ENCODE peak calls at places on chromosomes 11 and 22, in six cellular contexts. One of them, this sample, is unnamed.

GRCh38 chr11:125233736-125234275 is 69.3 kb downstream of the PKNOX2 start:
- DNase-seq in AG04450: no peak
- DNase-seq in GM12878: no peak
- DNase-seq in GM23338: no peak
- DNase-seq in psoas muscle: no peak
- DNase-seq in SK-N-SH: no peak
- DNase-seq in this sample: no peak

GRCh38 chr11:64558869-64559268 is 32.2 kb upstream of the SLC22A12 start:
- DNase-seq in AG04450: no peak
- DNase-seq in GM12878: no peak
- DNase-seq in GM23338: no peak
- DNase-seq in psoas muscle: peak; percentile 38
- DNase-seq in SK-N-SH: no peak
- DNase-seq in this sample: no peak

GRCh38 chr11:123231263-123231662 is 36.2 kb upstream of the CLMP start:
- DNase-seq in AG04450: no peak
- DNase-seq in GM12878: no peak
- DNase-seq in GM23338: no peak
- DNase-seq in psoas muscle: no peak
- DNase-seq in SK-N-SH: no peak
- DNase-seq in this sample: no peak

GRCh38 chr11:123137496-123138270 is 57.4 kb downstream of the CLMP start:
- DNase-seq in AG04450: no peak
- DNase-seq in GM12878: no peak
- DNase-seq in GM23338: peak; percentile 85
- DNase-seq in psoas muscle: peak; percentile 84
- DNase-seq in SK-N-SH: peak; percentile 85
- DNase-seq in this sample: peak; percentile 38

GRCh38 chr11:113286509-113287497 is 27.6 kb upstream of the TTC12 start:
- DNase-seq in AG04450: no peak
- DNase-seq in GM12878: no peak
- DNase-seq in GM23338: no peak
- DNase-seq in psoas muscle: no peak
- DNase-seq in SK-N-SH: no peak
- DNase-seq in this sample: no peak

GRCh38 chr11:110311783-110312578 is 15.6 kb upstream of the RDX start:
- DNase-seq in AG04450: no peak
- DNase-seq in GM12878: no peak
- DNase-seq in GM23338: no peak
- DNase-seq in psoas muscle: no peak
- DNase-seq in SK-N-SH: no peak
- DNase-seq in this sample: no peak

GRCh38 chr11:94271885-94272372 is 32.5 kb upstream of the IZUMO1R start:
- DNase-seq in AG04450: no peak
- DNase-seq in GM12878: peak; percentile 24
- DNase-seq in GM23338: no peak
- DNase-seq in psoas muscle: no peak
- DNase-seq in SK-N-SH: no peak
- DNase-seq in this sample: peak; percentile 17

GRCh38 chr22:28799125-28799833 is 1.1 kb downstream of the XBP1 start:
- DNase-seq in AG04450: peak; percentile 83
- DNase-seq in GM12878: no peak
- DNase-seq in GM23338: peak; percentile 36
- DNase-seq in psoas muscle: peak; percentile 80
- DNase-seq in SK-N-SH: peak; percentile 57
- DNase-seq in this sample: peak; percentile 43

GRCh38 chr11:70082829-70083228 is 4.7 kb downstream of the ANO1 start:
- DNase-seq in AG04450: no peak
- DNase-seq in GM12878: no peak
- DNase-seq in GM23338: no peak
- DNase-seq in psoas muscle: no peak
- DNase-seq in SK-N-SH: no peak
- DNase-seq in this sample: no peak

GRCh38 chr22:49960967-49961600 is 512 bp downstream of the PIM3 start:
- DNase-seq in AG04450: no peak
- DNase-seq in GM12878: no peak
- DNase-seq in GM23338: peak; percentile 56
- DNase-seq in psoas muscle: peak; percentile 76
- DNase-seq in SK-N-SH: peak; percentile 66
- DNase-seq in this sample: no peak

GRCh38 chr11:122036022-122036421 is 80.0 kb downstream of the BLID start:
- DNase-seq in AG04450: peak; percentile 30
- DNase-seq in GM12878: no peak
- DNase-seq in GM23338: no peak
- DNase-seq in psoas muscle: no peak
- DNase-seq in SK-N-SH: no peak
- DNase-seq in this sample: no peak

GRCh38 chr11:32039149-32039548 is 51.7 kb upstream of the RCN1 start:
- DNase-seq in AG04450: no peak
- DNase-seq in GM12878: no peak
- DNase-seq in GM23338: no peak
- DNase-seq in psoas muscle: no peak
- DNase-seq in SK-N-SH: no peak
- DNase-seq in this sample: no peak

GRCh38 chr11:117189941-117190544 is 9.1 kb upstream of the TAGLN start:
- DNase-seq in AG04450: no peak
- DNase-seq in GM12878: no peak
- DNase-seq in GM23338: no peak
- DNase-seq in psoas muscle: no peak
- DNase-seq in SK-N-SH: peak; percentile 13
- DNase-seq in this sample: no peak

GRCh38 chr22:34225278-34225677 is 305.0 kb upstream of the LARGE1 start:
- DNase-seq in AG04450: no peak
- DNase-seq in GM12878: no peak
- DNase-seq in GM23338: no peak
- DNase-seq in psoas muscle: no peak
- DNase-seq in SK-N-SH: no peak
- DNase-seq in this sample: no peak

GRCh38 chr22:41915783-41916493 is 1.1 kb upstream of the SHISA8 start:
- DNase-seq in AG04450: no peak
- DNase-seq in GM12878: no peak
- DNase-seq in GM23338: no peak
- DNase-seq in psoas muscle: no peak
- DNase-seq in SK-N-SH: no peak
- DNase-seq in this sample: no peak

GRCh38 chr11:75919525-75919924 is 104.5 kb downstream of the UVRAG start:
- DNase-seq in AG04450: no peak
- DNase-seq in GM12878: no peak
- DNase-seq in GM23338: no peak
- DNase-seq in psoas muscle: peak; percentile 28
- DNase-seq in SK-N-SH: no peak
- DNase-seq in this sample: no peak

GRCh38 chr11:101914349-101914736 is 467 bp upstream of the CEP126 start:
- DNase-seq in AG04450: peak; percentile 10
- DNase-seq in GM12878: no peak
- DNase-seq in GM23338: no peak
- DNase-seq in psoas muscle: no peak
- DNase-seq in SK-N-SH: no peak
- DNase-seq in this sample: no peak

GRCh38 chr22:39308614-39309363 is 10.6 kb downstream of the RPL3 start:
- DNase-seq in AG04450: peak; percentile 83
- DNase-seq in GM12878: no peak
- DNase-seq in GM23338: peak; percentile 48
- DNase-seq in psoas muscle: peak; percentile 85
- DNase-seq in SK-N-SH: no peak
- DNase-seq in this sample: no peak

GRCh38 chr11:61148016-61148640 is 13.1 kb downstream of the VPS37C start:
- DNase-seq in AG04450: no peak
- DNase-seq in GM12878: no peak
- DNase-seq in GM23338: no peak
- DNase-seq in psoas muscle: no peak
- DNase-seq in SK-N-SH: no peak
- DNase-seq in this sample: no peak

GRCh38 chr22:39240841-39241631 is 3.7 kb downstream of the PDGFB start:
- DNase-seq in AG04450: no peak
- DNase-seq in GM12878: no peak
- DNase-seq in GM23338: no peak
- DNase-seq in psoas muscle: peak; percentile 82
- DNase-seq in SK-N-SH: no peak
- DNase-seq in this sample: no peak

GRCh38 chr11:86089659-86090058 is 20.8 kb upstream of the PICALM start:
- DNase-seq in AG04450: no peak
- DNase-seq in GM12878: no peak
- DNase-seq in GM23338: no peak
- DNase-seq in psoas muscle: no peak
- DNase-seq in SK-N-SH: peak; percentile 63
- DNase-seq in this sample: no peak

GRCh38 chr11:86091566-86091965 is 22.7 kb upstream of the PICALM start:
- DNase-seq in AG04450: no peak
- DNase-seq in GM12878: no peak
- DNase-seq in GM23338: no peak
- DNase-seq in psoas muscle: no peak
- DNase-seq in SK-N-SH: no peak
- DNase-seq in this sample: no peak

GRCh38 chr11:86087281-86087680 is 18.4 kb upstream of the PICALM start:
- DNase-seq in AG04450: no peak
- DNase-seq in GM12878: no peak
- DNase-seq in GM23338: no peak
- DNase-seq in psoas muscle: no peak
- DNase-seq in SK-N-SH: no peak
- DNase-seq in this sample: no peak

DNA sequence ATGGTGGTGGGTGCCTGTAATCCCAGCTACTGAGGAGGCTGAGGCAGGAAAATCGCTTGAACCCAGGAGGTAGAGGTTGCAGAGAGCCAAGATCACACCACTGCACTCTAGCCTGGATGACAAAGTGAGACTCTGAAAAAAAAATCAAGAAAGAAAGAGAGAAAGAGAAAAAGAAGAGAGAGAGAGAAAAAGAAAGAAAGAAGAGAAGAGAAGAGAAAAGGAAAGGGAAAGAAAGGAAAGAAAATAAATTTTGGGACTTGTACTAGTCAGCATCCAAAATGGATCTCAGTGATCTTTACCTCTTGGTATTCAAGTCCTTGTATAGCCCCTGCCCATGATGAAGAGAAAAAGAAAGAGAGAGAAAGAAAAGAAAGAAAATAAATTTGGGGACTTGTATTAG is 22.2 kb upstream of the PICALM start:
- DNase-seq in AG04450: no peak
- DNase-seq in GM12878: no peak
- DNase-seq in GM23338: no peak
- DNase-seq in psoas muscle: no peak
- DNase-seq in SK-N-SH: no peak
- DNase-seq in this sample: no peak
- TF ChIP-seq CTCF in AG04450: no peak
- TF ChIP-seq CTCF in GM12878: no peak
- TF ChIP-seq CTCF in GM23338: no peak
- TF ChIP-seq CTCF in psoas muscle: no peak
- TF ChIP-seq CTCF in SK-N-SH: no peak
- TF ChIP-seq CTCF in this sample: no peak

GRCh38 chr22:19857382-19857781 is 2.7 kb upstream of the GNB1L start:
- DNase-seq in AG04450: no peak
- DNase-seq in GM12878: no peak
- DNase-seq in GM23338: no peak
- DNase-seq in psoas muscle: no peak
- DNase-seq in SK-N-SH: no peak
- DNase-seq in this sample: no peak

GRCh38 chr22:19853058-19853878 is 1.4 kb downstream of the GNB1L start:
- DNase-seq in AG04450: no peak
- DNase-seq in GM12878: no peak
- DNase-seq in GM23338: no peak
- DNase-seq in psoas muscle: no peak
- DNase-seq in SK-N-SH: no peak
- DNase-seq in this sample: no peak

GRCh38 chr22:19855504-19856409 is 1.1 kb upstream of the GNB1L start:
- DNase-seq in AG04450: no peak
- DNase-seq in GM12878: peak; percentile 35
- DNase-seq in GM23338: peak; percentile 71
- DNase-seq in psoas muscle: peak; percentile 62
- DNase-seq in SK-N-SH: peak; percentile 75
- DNase-seq in this sample: peak; percentile 74

GRCh38 chr22:19853879-19854777 is 546 bp downstream of the GNB1L start:
- DNase-seq in AG04450: no peak
- DNase-seq in GM12878: no peak
- DNase-seq in GM23338: no peak
- DNase-seq in psoas muscle: no peak
- DNase-seq in SK-N-SH: no peak
- DNase-seq in this sample: peak; percentile 52

GRCh38 chr22:19854778-19855503 is at the start of the genes GNB1L and RTL10:
- DNase-seq in AG04450: peak; percentile 88
- DNase-seq in GM12878: peak; percentile 90
- DNase-seq in GM23338: peak; percentile 98
- DNase-seq in psoas muscle: peak; percentile 99
- DNase-seq in SK-N-SH: peak; percentile 98
- DNase-seq in this sample: peak; percentile 99
- TF ChIP-seq CTCF in AG04450: peak; percentile 20
- TF ChIP-seq CTCF in GM12878: no peak
- TF ChIP-seq CTCF in GM23338: peak; percentile 6
- TF ChIP-seq CTCF in psoas muscle: no peak
- TF ChIP-seq CTCF in SK-N-SH: no peak
- TF ChIP-seq CTCF in this sample: peak; percentile 23

GRCh38 chr11:119995730-119996491 is 142.0 kb downstream of the TRIM29 start:
- DNase-seq in AG04450: no peak
- DNase-seq in GM12878: no peak
- DNase-seq in GM23338: no peak
- DNase-seq in psoas muscle: no peak
- DNase-seq in SK-N-SH: peak; percentile 56
- DNase-seq in this sample: no peak
- TF ChIP-seq CTCF in AG04450: no peak
- TF ChIP-seq CTCF in GM12878: no peak
- TF ChIP-seq CTCF in GM23338: no peak
- TF ChIP-seq CTCF in psoas muscle: no peak
- TF ChIP-seq CTCF in SK-N-SH: no peak
- TF ChIP-seq CTCF in this sample: no peak

GRCh38 chr11:129610125-129610524 is 205.5 kb upstream of the TMEM45B start:
- DNase-seq in AG04450: no peak
- DNase-seq in GM12878: no peak
- DNase-seq in GM23338: no peak
- DNase-seq in psoas muscle: no peak
- DNase-seq in SK-N-SH: no peak
- DNase-seq in this sample: no peak

GRCh38 chr11:129610545-129610944 is 205.1 kb upstream of the TMEM45B start:
- DNase-seq in AG04450: no peak
- DNase-seq in GM12878: no peak
- DNase-seq in GM23338: no peak
- DNase-seq in psoas muscle: no peak
- DNase-seq in SK-N-SH: no peak
- DNase-seq in this sample: no peak

GRCh38 chr11:129611661-129612566 is 203.7 kb upstream of the TMEM45B start:
- DNase-seq in AG04450: no peak
- DNase-seq in GM12878: no peak
- DNase-seq in GM23338: no peak
- DNase-seq in psoas muscle: no peak
- DNase-seq in SK-N-SH: no peak
- DNase-seq in this sample: no peak

GRCh38 chr11:129614256-129614944 is 201.2 kb upstream of the TMEM45B start:
- DNase-seq in AG04450: no peak
- DNase-seq in GM12878: no peak
- DNase-seq in GM23338: no peak
- DNase-seq in psoas muscle: no peak
- DNase-seq in SK-N-SH: no peak
- DNase-seq in this sample: no peak

DNA sequence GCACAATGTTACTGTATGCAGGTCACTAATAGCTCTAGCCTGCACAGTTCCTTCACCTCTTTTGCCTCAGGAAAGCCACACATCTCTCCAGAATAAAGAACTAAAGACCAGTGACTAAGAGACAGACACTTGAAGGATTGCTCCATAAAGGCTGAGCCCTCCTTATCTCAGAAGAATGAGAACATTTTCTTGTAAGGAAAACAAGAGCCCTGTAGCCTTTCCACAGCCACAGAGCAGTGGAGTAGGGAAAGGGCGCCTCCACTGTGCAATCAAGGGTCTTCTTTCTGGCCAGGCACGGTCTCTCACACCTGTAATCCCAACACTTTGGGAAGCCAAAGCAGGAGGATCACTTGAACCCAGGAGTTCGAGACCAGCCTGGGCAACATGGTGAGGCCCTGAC is 202.6 kb upstream of the TMEM45B start:
- DNase-seq in AG04450: no peak
- DNase-seq in GM12878: no peak
- DNase-seq in GM23338: no peak
- DNase-seq in psoas muscle: no peak
- DNase-seq in SK-N-SH: no peak
- DNase-seq in this sample: no peak
- TF ChIP-seq CTCF in AG04450: no peak
- TF ChIP-seq CTCF in GM12878: no peak
- TF ChIP-seq CTCF in GM23338: peak; percentile 17
- TF ChIP-seq CTCF in psoas muscle: no peak
- TF ChIP-seq CTCF in SK-N-SH: no peak
- TF ChIP-seq CTCF in this sample: no peak